ENCODE peak calls at places on chromosomes 16 and 17, in five cellular contexts. Q is HCT116, K is K562, P is HepG2, M is GM12878. X is an unnamed sample.

GRCh38 chr17:42845556-42845917 is 1.2 kb downstream of the AOC2 start:
- DNase-seq in M (no peak), K (no peak), P (no peak), Q (no peak), X (no peak)

GRCh38 chr17:71878998-71879397 is 241.8 kb upstream of the SOX9 start:
- DNase-seq in K (no peak), M (no peak), Q (no peak), P (no peak), X (no peak)

GRCh38 chr17:54261465-54261864 is 438.7 kb downstream of the KIF2B start:
- DNase-seq in K (no peak), M (no peak), Q (no peak), P (no peak), X (no peak)

GRCh38 chr17:33113281-33114010 is 121.8 kb downstream of the SPACA3 start:
- DNase-seq in K (no peak), P (no peak), Q (no peak), M (no peak), X (peak; percentile 29)

GRCh38 chr16:17939723-17940122 is 396.8 kb downstream of the NPIPA8 start:
- DNase-seq in Q (no peak), M (no peak), K (no peak), P (no peak), X (no peak)

GRCh38 chr17:49830605-49831004 is 17.3 kb downstream of the TAC4 start:
- DNase-seq in P (no peak), Q (no peak), K (no peak), M (no peak), X (no peak)

GRCh38 chr17:62703776-62704380 is 76.4 kb downstream of the MRC2 start:
- DNase-seq in P (no peak), K (peak; percentile 77), M (no peak), Q (no peak), X (peak; percentile 96)

GRCh38 chr17:83183150-83183820 is 103.9 kb downstream of the METRNL start:
- DNase-seq in M (no peak), Q (no peak), P (no peak), K (no peak), X (no peak)

GRCh38 chr17:63984206-63984605 is 11.5 kb upstream of the SCN4A start:
- DNase-seq in P (no peak), K (no peak), M (no peak), Q (no peak), X (no peak)

GRCh38 chr17:44907696-44908470 is 7.4 kb downstream of the GFAP start:
- DNase-seq in K (no peak), P (no peak), Q (no peak), M (no peak), X (no peak)

GRCh38 chr16:411576-412265 is 10.0 kb downstream of the DECR2 start:
- DNase-seq in P (no peak), K (no peak), M (no peak), Q (no peak), X (no peak)

GRCh38 chr17:82248815-82249638 is 20.2 kb downstream of the SLC16A3 start:
- DNase-seq in K (no peak), P (no peak), M (no peak), Q (no peak), X (peak; percentile 46)

GRCh38 chr17:65515959-65516948 is 45.2 kb downstream of the AXIN2 start:
- DNase-seq in K (no peak), P (peak; percentile 99), M (no peak), Q (peak; percentile 31), X (no peak)

GRCh38 chr17:4658478-4659305 is 17.2 kb upstream of the ALOX15 start:
- DNase-seq in M (no peak), K (peak; percentile 80), Q (no peak), P (no peak), X (peak; percentile 58)

GRCh38 chr16:53080345-53081031 is 25.7 kb downstream of the CHD9 start:
- DNase-seq in K (no peak), M (no peak), Q (no peak), P (no peak), X (peak; percentile 78)

GRCh38 chr17:36931096-36931696 is 6.1 kb upstream of the LHX1 start:
- DNase-seq in Q (no peak), M (no peak), K (no peak), P (no peak), X (no peak)

GRCh38 chr17:76554131-76554530 is 14.3 kb downstream of the PRCD start:
- DNase-seq in K (no peak), M (no peak), Q (no peak), P (no peak), X (no peak)

GRCh38 chr17:49438439-49438861 is 23.8 kb upstream of the PHB1 start:
- DNase-seq in Q (no peak), P (peak; percentile 41), K (no peak), M (no peak), X (no peak)

GRCh38 chr16:24773771-24774427 is 44.4 kb downstream of the TNRC6A start:
- DNase-seq in M (no peak), P (no peak), K (no peak), Q (no peak), X (no peak)

GRCh38 chr16:88351521-88352101 is 31.1 kb upstream of the ZNF469 start:
- DNase-seq in Q (no peak), M (no peak), K (no peak), P (no peak), X (peak; percentile 47)

GRCh38 chr16:19375561-19376158 is 42.0 kb upstream of the TMC5 start:
- DNase-seq in Q (peak; percentile 60), K (peak; percentile 65), M (peak; percentile 28), P (peak; percentile 60), X (peak; percentile 77)
- TF ChIP-seq ZBTB33 in Q (no peak), K (no peak), M (no peak), P (no peak), X (no peak)

GRCh38 chr17:29839656-29840055 is 90.4 kb downstream of the SSH2 start:
- DNase-seq in Q (no peak), K (no peak), M (no peak), P (no peak), X (no peak)

GRCh38 chr17:29836643-29837042 is 93.4 kb downstream of the SSH2 start:
- DNase-seq in M (no peak), K (no peak), P (no peak), Q (no peak), X (no peak)

GRCh38 chr17:29837531-29837930 is 92.5 kb downstream of the SSH2 start:
- DNase-seq in P (no peak), K (no peak), Q (no peak), M (no peak), X (no peak)

GRCh38 chr17:29840884-29841283 is 89.1 kb downstream of the SSH2 start:
- DNase-seq in K (no peak), Q (no peak), M (no peak), P (no peak), X (no peak)

GRCh38 chr17:29838961-29839360 is 91.1 kb downstream of the SSH2 start:
- DNase-seq in M (no peak), P (no peak), K (no peak), Q (no peak), X (peak; percentile 62)
- TF ChIP-seq ZBTB33 in M (no peak), P (no peak), K (no peak), Q (no peak), X (no peak)

GRCh38 chr17:73230088-73230487 is 31.6 kb downstream of the CPSF4L start:
- DNase-seq in P (no peak), K (no peak), M (no peak), Q (no peak), X (no peak)

GRCh38 chr17:73227379-73227778 is 34.3 kb downstream of the CPSF4L start:
- DNase-seq in M (no peak), P (no peak), K (no peak), Q (no peak), X (no peak)

GRCh38 chr17:73226556-73227172 is 33.8 kb downstream of the COG1 start:
- DNase-seq in K (no peak), P (peak; percentile 18), Q (no peak), M (no peak), X (no peak)

GRCh38 chr17:73228748-73229236 is 32.9 kb downstream of the CPSF4L start:
- DNase-seq in P (peak; percentile 63), Q (peak; percentile 36), M (no peak), K (peak; percentile 88), X (no peak)

DNA sequence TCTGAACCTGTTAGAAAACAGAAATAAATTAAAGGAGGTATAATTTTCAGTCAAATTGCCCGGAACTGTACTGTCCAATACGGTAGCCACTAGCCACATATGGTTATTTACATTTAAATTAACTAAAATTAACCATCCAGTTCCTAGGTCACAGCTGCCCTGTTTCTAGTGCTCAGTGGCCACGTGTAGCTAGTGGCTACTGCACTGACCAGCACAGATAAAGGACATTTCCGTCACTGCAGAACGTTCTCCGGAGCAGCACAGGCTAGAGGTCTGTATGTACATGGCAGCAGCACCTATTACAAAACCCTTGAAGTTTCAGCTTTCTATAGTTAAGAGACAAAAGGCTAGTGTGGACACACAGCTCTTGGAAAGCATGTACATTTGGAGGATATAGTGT is 33.7 kb downstream of the CPSF4L start:
- DNase-seq in P (no peak), M (no peak), Q (no peak), K (peak; percentile 70), X (no peak)
- TF ChIP-seq ZBTB33 in P (no peak), M (no peak), Q (no peak), K (no peak), X (no peak)

GRCh38 chr17:31568140-31568938 is 176.9 kb downstream of the RAB11FIP4 start:
- DNase-seq in Q (no peak), M (no peak), K (no peak), P (no peak), X (peak; percentile 19)

GRCh38 chr17:31571124-31571892 is 179.8 kb downstream of the RAB11FIP4 start:
- DNase-seq in M (no peak), P (no peak), K (no peak), Q (no peak), X (no peak)

GRCh38 chr17:31572341-31572740 is 180.9 kb downstream of the RAB11FIP4 start:
- DNase-seq in Q (no peak), K (no peak), P (no peak), M (no peak), X (no peak)

GRCh38 chr17:31573047-31573446 is 181.6 kb downstream of the RAB11FIP4 start:
- DNase-seq in M (no peak), P (no peak), Q (no peak), K (no peak), X (no peak)

GRCh38 chr17:31570231-31570630 is 178.8 kb downstream of the RAB11FIP4 start:
- DNase-seq in P (no peak), Q (no peak), K (no peak), M (no peak), X (no peak)
- TF ChIP-seq ZBTB33 in P (no peak), Q (no peak), K (no peak), M (no peak), X (no peak)

GRCh38 chr17:9401434-9401833 is 174.2 kb downstream of the STX8 start:
- DNase-seq in P (no peak), K (no peak), Q (no peak), M (no peak), X (no peak)
- TF ChIP-seq ZBTB33 in P (no peak), K (no peak), Q (no peak), M (no peak), X (no peak)

GRCh38 chr17:69468211-69468610 is 53.7 kb downstream of the MAP2K6 start:
- DNase-seq in P (no peak), M (no peak), K (no peak), Q (no peak), X (no peak)

GRCh38 chr17:69466451-69466850 is 52.0 kb downstream of the MAP2K6 start:
- DNase-seq in K (no peak), P (no peak), M (no peak), Q (no peak), X (no peak)

GRCh38 chr17:69462882-69463281 is 48.4 kb downstream of the MAP2K6 start:
- DNase-seq in Q (no peak), K (peak; percentile 3), P (no peak), M (no peak), X (no peak)

GRCh38 chr17:69470702-69471101 is 56.2 kb downstream of the MAP2K6 start:
- DNase-seq in P (no peak), Q (no peak), M (no peak), K (no peak), X (no peak)

GRCh38 chr17:69466905-69467630 is 52.6 kb downstream of the MAP2K6 start:
- DNase-seq in K (no peak), Q (no peak), M (no peak), P (peak; percentile 12), X (peak; percentile 50)
- TF ChIP-seq ZBTB33 in K (no peak), Q (no peak), M (no peak), P (no peak), X (no peak)

X was measured in SK-N-SH.